ENCODE peak calls at places on chromosomes 6 and 20, in seven cellular contexts. J is suprapubic skin, Y is HCT116, L is Panc1, O is prostate gland, W is H1, V is spleen. P is an unnamed sample.

GRCh38 chr20:44326391-44327159 is 10.3 kb upstream of the R3HDML start:
- DNase-seq in J (no peak), Y (no peak), L (no peak), O (no peak), W (no peak), V (no peak), P (no peak)

GRCh38 chr6:41970436-41970846 is 28.8 kb upstream of the CCND3 start:
- DNase-seq in J (no peak), Y (no peak), L (no peak), O (no peak), W (no peak), V (no peak), P (peak; percentile 16)

GRCh38 chr6:128068110-128068460 is 167.2 kb upstream of the THEMIS start:
- DNase-seq in J (no peak), Y (no peak), L (no peak), O (no peak), W (no peak), V (no peak), P (no peak)

GRCh38 chr20:41218466-41218865 is 81.1 kb downstream of the PLCG1 start:
- DNase-seq in J (no peak), Y (no peak), L (no peak), O (no peak), W (no peak), V (no peak), P (no peak)

GRCh38 chr6:36769676-36770499 is 69.4 kb downstream of the CPNE5 start:
- DNase-seq in J (no peak), Y (no peak), L (no peak), O (no peak), W (no peak), V (peak; percentile 87), P (peak; percentile 37)

GRCh38 chr20:17895641-17896246 is 72.8 kb downstream of the SNX5 start:
- DNase-seq in J (peak; percentile 84), Y (no peak), L (no peak), O (no peak), W (no peak), V (peak; percentile 88), P (peak; percentile 73)

GRCh38 chr6:3195695-3196497 is 31.6 kb downstream of the TUBB2B start:
- DNase-seq in J (no peak), Y (peak; percentile 19), L (no peak), O (no peak), W (no peak), V (no peak), P (no peak)

GRCh38 chr6:122406187-122406586 is 6.7 kb downstream of the HSF2 start:
- DNase-seq in J (no peak), Y (no peak), L (no peak), O (no peak), W (no peak), V (no peak), P (no peak)

GRCh38 chr6:100573169-100573568 is 108.4 kb upstream of the SIM1 start:
- DNase-seq in J (no peak), Y (peak; percentile 16), L (no peak), O (no peak), W (no peak), V (no peak), P (peak; percentile 54)

GRCh38 chr6:21898107-21898796 is 304.7 kb downstream of the SOX4 start:
- DNase-seq in J (no peak), Y (no peak), L (no peak), O (no peak), W (no peak), V (no peak), P (no peak)

GRCh38 chr6:154732538-154732823 is 735 bp upstream of the SCAF8 start:
- DNase-seq in J (no peak), Y (no peak), L (no peak), O (no peak), W (peak; percentile 33), V (no peak), P (no peak)

GRCh38 chr6:106444777-106445507 is 84.4 kb downstream of the CRYBG1 start:
- DNase-seq in J (no peak), Y (peak; percentile 45), L (peak; percentile 57), O (peak; percentile 47), W (no peak), V (no peak), P (peak; percentile 52)

GRCh38 chr20:8215516-8215915 is 83.5 kb downstream of the PLCB1 start:
- DNase-seq in J (no peak), Y (no peak), L (no peak), O (peak; percentile 20), W (no peak), V (no peak), P (peak; percentile 16)
- TF ChIP-seq POLR2AphosphoS5 in J (no peak), Y (no peak), L (no peak), O (no peak), W (no peak), V (no peak), P (no peak)

GRCh38 chr6:27095914-27096313 is 151.6 kb upstream of the PRSS16 start:
- DNase-seq in J (no peak), Y (no peak), L (no peak), O (no peak), W (no peak), V (no peak), P (no peak)

GRCh38 chr6:27096834-27097511 is 150.5 kb upstream of the PRSS16 start:
- DNase-seq in J (no peak), Y (peak; percentile 26), L (peak; percentile 96), O (no peak), W (peak; percentile 34), V (no peak), P (peak; percentile 64)

GRCh38 chr6:27101824-27102223 is 145.7 kb upstream of the PRSS16 start:
- DNase-seq in J (no peak), Y (no peak), L (no peak), O (no peak), W (no peak), V (no peak), P (no peak)

GRCh38 chr6:27098956-27099355 is 148.5 kb upstream of the PRSS16 start:
- DNase-seq in J (no peak), Y (no peak), L (no peak), O (no peak), W (no peak), V (no peak), P (no peak)

DNA sequence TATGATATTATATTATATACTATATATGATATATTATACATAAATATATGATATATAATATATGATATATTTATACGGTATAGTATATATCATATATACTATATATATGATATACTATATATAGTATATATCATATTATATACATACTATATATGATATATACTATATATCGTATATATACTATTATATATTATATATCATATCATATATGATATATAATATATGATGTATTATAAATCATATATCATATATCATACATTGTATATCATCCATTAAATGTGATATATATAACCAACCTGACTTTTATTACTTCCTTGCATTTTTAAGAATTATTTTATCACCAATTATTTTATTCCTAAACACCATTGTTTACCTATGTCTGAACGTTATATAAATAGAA is 146.6 kb upstream of the PRSS16 start:
- DNase-seq in J (no peak), Y (no peak), L (no peak), O (no peak), W (no peak), V (no peak), P (no peak)
- TF ChIP-seq POLR2AphosphoS5 in J (no peak), Y (no peak), L (no peak), O (no peak), W (no peak), V (no peak), P (no peak)

GRCh38 chr20:19855426-19855825 is 97.4 kb downstream of the RIN2 start:
- DNase-seq in J (no peak), Y (no peak), L (no peak), O (no peak), W (no peak), V (no peak), P (peak; percentile 26)

GRCh38 chr20:19851863-19852262 is 93.8 kb downstream of the RIN2 start:
- DNase-seq in J (no peak), Y (no peak), L (no peak), O (no peak), W (no peak), V (no peak), P (no peak)

GRCh38 chr20:19847383-19847782 is 89.3 kb downstream of the RIN2 start:
- DNase-seq in J (no peak), Y (no peak), L (no peak), O (no peak), W (no peak), V (no peak), P (no peak)

GRCh38 chr20:19850190-19850533 is 92.1 kb downstream of the RIN2 start:
- DNase-seq in J (no peak), Y (no peak), L (no peak), O (no peak), W (no peak), V (no peak), P (no peak)

DNA sequence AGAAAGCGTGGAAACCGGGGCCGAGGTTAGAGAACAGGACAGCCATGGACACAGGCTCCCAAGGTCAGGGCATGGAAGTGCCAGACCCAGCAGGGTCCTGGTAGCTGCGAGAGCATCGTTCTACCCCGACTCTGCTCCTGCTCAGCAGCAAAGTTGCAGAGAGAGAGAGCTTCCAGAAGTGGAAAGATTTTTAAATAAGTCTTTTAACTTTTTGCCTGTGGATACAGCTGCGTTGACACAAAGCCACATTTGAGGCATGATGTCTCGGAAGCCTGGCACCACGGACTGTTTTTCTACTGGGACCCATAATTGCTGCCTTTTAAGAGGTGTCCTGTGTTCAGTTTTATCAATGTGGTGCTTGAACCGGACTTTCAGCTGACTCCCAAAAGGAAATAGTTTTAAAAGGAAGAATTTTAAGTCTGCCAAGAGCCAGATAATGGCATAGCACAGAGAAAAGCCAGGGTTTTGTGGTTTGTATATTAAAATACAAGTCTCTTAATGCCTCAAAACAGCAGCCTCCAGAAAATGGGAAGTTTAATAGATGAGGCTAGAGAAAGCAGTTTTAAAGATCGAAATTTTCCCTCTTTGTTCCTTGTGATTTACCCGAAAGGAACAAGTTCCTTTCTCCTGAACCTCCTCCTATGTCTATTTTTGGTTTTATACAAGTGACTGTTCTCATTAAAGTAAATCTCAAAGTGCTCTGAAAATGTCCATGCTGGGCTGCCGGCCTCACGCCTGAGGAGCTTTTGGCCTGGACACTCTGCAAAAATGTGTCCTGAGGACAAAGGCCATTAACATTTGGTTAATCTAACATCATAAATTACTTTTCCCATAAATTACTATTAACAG is 91.5 kb downstream of the RIN2 start:
- DNase-seq in J (no peak), Y (no peak), L (no peak), O (peak; percentile 19), W (no peak), V (no peak), P (peak; percentile 72)
- TF ChIP-seq POLR2AphosphoS5 in J (no peak), Y (no peak), L (no peak), O (peak; percentile 38), W (no peak), V (no peak), P (no peak)

GRCh38 chr6:169251371-169251802 is 2.3 kb downstream of the THBS2 start:
- DNase-seq in J (peak; percentile 57), Y (no peak), L (no peak), O (no peak), W (no peak), V (no peak), P (no peak)

GRCh38 chr6:169251822-169252804 is 1.5 kb downstream of the THBS2 start:
- DNase-seq in J (peak; percentile 40), Y (no peak), L (no peak), O (no peak), W (no peak), V (peak; percentile 49), P (no peak)

GRCh38 chr6:169248521-169248971 is 5.1 kb downstream of the THBS2 start:
- DNase-seq in J (peak; percentile 60), Y (no peak), L (no peak), O (no peak), W (no peak), V (peak; percentile 62), P (no peak)

GRCh38 chr6:169249057-169249456 is 4.6 kb downstream of the THBS2 start:
- DNase-seq in J (peak; percentile 58), Y (no peak), L (no peak), O (no peak), W (no peak), V (peak; percentile 51), P (no peak)

GRCh38 chr6:169250660-169251059 is 3.0 kb downstream of the THBS2 start:
- DNase-seq in J (peak; percentile 67), Y (peak; percentile 23), L (no peak), O (no peak), W (no peak), V (no peak), P (no peak)
- TF ChIP-seq POLR2AphosphoS5 in J (no peak), Y (no peak), L (no peak), O (no peak), W (no peak), V (no peak), P (no peak)